ENCODE peak calls at places on chromosomes 1 and 21, in nine cellular contexts. N is tibial artery, B is right atrium auricular region, U is MCF 10A, H is astrocyte of the spinal cord, T is AML-193, K is T-helper 22 cell, Q is activated gamma-delta T cell treated with Interleukin-2 at 50 U/mL for 16 hours, W is Right ventricle myocardium inferior. M is an unnamed sample.

GRCh38 chr1:85975770-85976386 is 180.7 kb downstream of the COL24A1 start:
- DNase-seq in N (no peak), B (no peak), U (peak; percentile 42), H (no peak), T (no peak), K (no peak), Q (no peak), W (no peak), M (no peak)

GRCh38 chr21:28655471-28655870 is 337.2 kb downstream of the LTN1 start:
- DNase-seq in N (no peak), B (no peak), U (no peak), H (no peak), T (no peak), K (no peak), Q (no peak), W (no peak), M (no peak)

GRCh38 chr1:168752171-168752570 is 23.2 kb upstream of the DPT start:
- DNase-seq in N (no peak), B (no peak), U (no peak), H (no peak), T (no peak), K (no peak), Q (no peak), W (no peak), M (no peak)

GRCh38 chr1:203038891-203039608 is 12.8 kb downstream of the PPFIA4 start:
- DNase-seq in N (peak; percentile 76), B (peak; percentile 72), U (peak; percentile 90), H (peak; percentile 55), T (peak; percentile 55), K (no peak), Q (peak; percentile 62), W (peak; percentile 87), M (no peak)

GRCh38 chr1:19845166-19845954 is 30.3 kb upstream of the RNF186 start:
- DNase-seq in N (no peak), B (no peak), U (no peak), H (peak; percentile 20), T (no peak), K (no peak), Q (no peak), W (no peak), M (no peak)

GRCh38 chr21:33865176-33865575 is 50.4 kb downstream of the ATP5PO start:
- DNase-seq in N (no peak), B (no peak), U (no peak), H (no peak), T (no peak), K (no peak), Q (no peak), W (no peak), M (no peak)

GRCh38 chr1:204046346-204046745 is 26.6 kb upstream of the SOX13 start:
- DNase-seq in N (no peak), B (no peak), U (no peak), H (peak; percentile 29), T (no peak), K (no peak), Q (no peak), W (no peak), M (no peak)

GRCh38 chr1:235649722-235650163 is at the start of gene GNG4:
- DNase-seq in N (no peak), B (peak; percentile 5), U (no peak), H (no peak), T (no peak), K (no peak), Q (no peak), W (no peak), M (no peak)

GRCh38 chr1:42675467-42675866 is 6.8 kb upstream of the YBX1 start:
- DNase-seq in N (no peak), B (no peak), U (no peak), H (no peak), T (no peak), K (no peak), Q (no peak), W (no peak), M (no peak)

GRCh38 chr1:230099435-230099834 is 32.4 kb downstream of the GALNT2 start:
- DNase-seq in N (no peak), B (no peak), U (no peak), H (no peak), T (no peak), K (no peak), Q (no peak), W (no peak), M (no peak)

M was measured in SIG-M5.